ENCODE peak calls at places on chromosomes 6 and 20, in seven cellular contexts. I, H, D, C, G, F and J are unnamed samples.

GRCh38 chr20:12217382-12217781 is 299.7 kb downstream of the BTBD3 start:
- DNase-seq in D (no peak), G (no peak), I (no peak), C (no peak), H (no peak), F (no peak), J (no peak)

GRCh38 chr6:5325173-5325572 is 63.9 kb downstream of the FARS2 start:
- DNase-seq in F (no peak), C (no peak), D (peak), H (no peak), I (no peak), G (no peak), J (no peak)

GRCh38 chr6:39887692-39888450 is 46.4 kb downstream of the MOCS1 start:
- DNase-seq in G (no peak), C (no peak), I (peak), H (no peak), D (peak), F (peak), J (peak)

GRCh38 chr6:162151050-162151658 is 576.4 kb downstream of the PRKN start:
- DNase-seq in G (no peak), D (no peak), H (no peak), I (no peak), C (no peak), F (no peak), J (no peak)

GRCh38 chr6:164756142-164756541 is 553.3 kb downstream of the C6orf118 start:
- DNase-seq in I (no peak), H (no peak), F (no peak), C (no peak), D (no peak), G (no peak), J (no peak)

GRCh38 chr6:108166664-108167448 is 1.0 kb downstream of the NR2E1 start:
- DNase-seq in I (no peak), F (no peak), G (peak), D (no peak), C (no peak), H (no peak), J (no peak)

GRCh38 chr20:54167909-54168872 is 5.6 kb downstream of the CYP24A1 start:
- DNase-seq in F (no peak), C (no peak), D (no peak), G (no peak), H (no peak), I (no peak), J (no peak)

GRCh38 chr6:25769983-25770382 is 15.4 kb downstream of the SLC17A4 start:
- DNase-seq in F (peak), I (no peak), H (no peak), G (no peak), D (no peak), C (no peak), J (no peak)

GRCh38 chr6:24720131-24720603 is 1.2 kb upstream of the C6orf62 start:
- DNase-seq in H (peak), G (peak), C (peak), D (peak), F (peak), I (peak), J (peak)

GRCh38 chr6:110196874-110197273 is 16.6 kb downstream of the CDC40 start:
- DNase-seq in I (no peak), G (no peak), F (no peak), C (no peak), H (no peak), D (no peak), J (no peak)

GRCh38 chr6:15879372-15880261 is 216.8 kb upstream of the DTNBP1 start:
- DNase-seq in C (peak), D (no peak), G (peak), H (peak), I (no peak), F (peak), J (peak)

GRCh38 chr6:77292564-77293546 is 170.4 kb downstream of the HTR1B start:
- DNase-seq in F (peak), C (no peak), G (no peak), I (no peak), D (no peak), H (no peak), J (no peak)

GRCh38 chr20:50873518-50873959 is 57.7 kb downstream of the ADNP start:
- DNase-seq in D (no peak), G (no peak), C (no peak), F (no peak), H (no peak), I (no peak), J (no peak)

GRCh38 chr6:63351995-63352586 is 32.3 kb upstream of the LGSN start:
- DNase-seq in I (no peak), D (no peak), G (no peak), H (no peak), F (peak), C (no peak), J (no peak)

GRCh38 chr20:58310291-58310782 is 822 bp downstream of the RAB22A start:
- DNase-seq in H (no peak), I (no peak), G (no peak), F (peak), D (no peak), C (no peak), J (no peak)

GRCh38 chr6:22062807-22063408 is 233.9 kb downstream of the PRL start:
- DNase-seq in F (no peak), C (peak), D (peak), G (no peak), H (peak), I (no peak), J (no peak)

GRCh38 chr20:62310757-62311121 is 7.9 kb downstream of the ADRM1 start:
- DNase-seq in F (no peak), D (no peak), I (no peak), H (no peak), C (no peak), G (no peak), J (no peak)

GRCh38 chr20:35156978-35157377 is 9.8 kb upstream of the EDEM2 start:
- DNase-seq in D (no peak), G (no peak), I (no peak), H (no peak), F (no peak), C (no peak), J (no peak)

GRCh38 chr6:46990031-46990644 is 52.0 kb downstream of the ADGRF1 start:
- DNase-seq in H (no peak), I (no peak), G (no peak), C (no peak), D (no peak), F (no peak), J (no peak)

GRCh38 chr20:9287062-9287461 is 218.2 kb downstream of the PLCB4 start:
- DNase-seq in C (no peak), I (no peak), F (no peak), D (no peak), H (no peak), G (no peak), J (no peak)

GRCh38 chr20:53915459-53916172 is 154.8 kb downstream of the BCAS1 start:
- DNase-seq in D (peak), G (peak), C (peak), F (peak), I (peak), H (peak), J (peak)

GRCh38 chr20:62494537-62494936 is 18.7 kb upstream of the GATA5 start:
- DNase-seq in C (no peak), D (no peak), F (no peak), I (no peak), G (peak), H (no peak), J (no peak)